ENCODE peak calls at places on chromosomes 5 and 9, in four cellular contexts. One of them, this sample, is unnamed.

GRCh38 chr5:131460867-131461572 is 174.0 kb downstream of the RAPGEF6 start:
- DNase-seq in fibroblast of lung: no peak
- DNase-seq in brain microvascular endothelial cell: peak; percentile 36
- DNase-seq in RWPE1: no peak
- DNase-seq in this sample: peak; percentile 32

GRCh38 chr9:68747043-68747533 is 42.0 kb downstream of the PIP5K1B start:
- DNase-seq in brain microvascular endothelial cell: no peak
- DNase-seq in RWPE1: peak; percentile 8
- DNase-seq in fibroblast of lung: no peak
- DNase-seq in this sample: no peak

GRCh38 chr9:124414612-124415011 is 630 bp downstream of the PSMB7 start:
- DNase-seq in brain microvascular endothelial cell: no peak
- DNase-seq in fibroblast of lung: no peak
- DNase-seq in RWPE1: no peak
- DNase-seq in this sample: no peak

GRCh38 chr5:83487155-83487554 is 15.6 kb downstream of the VCAN start:
- DNase-seq in fibroblast of lung: peak; percentile 25
- DNase-seq in brain microvascular endothelial cell: no peak
- DNase-seq in RWPE1: no peak
- DNase-seq in this sample: no peak

GRCh38 chr9:98374385-98375051 is 119.1 kb upstream of the TBC1D2 start:
- DNase-seq in fibroblast of lung: peak; percentile 89
- DNase-seq in RWPE1: peak; percentile 52
- DNase-seq in brain microvascular endothelial cell: peak; percentile 95
- DNase-seq in this sample: peak; percentile 72

GRCh38 chr9:129889461-129889935 is 54.2 kb downstream of the USP20 start:
- DNase-seq in RWPE1: no peak
- DNase-seq in brain microvascular endothelial cell: no peak
- DNase-seq in fibroblast of lung: no peak
- DNase-seq in this sample: no peak

GRCh38 chr5:172837640-172838039 is 3.6 kb downstream of the ERGIC1 start:
- DNase-seq in fibroblast of lung: no peak
- DNase-seq in RWPE1: no peak
- DNase-seq in brain microvascular endothelial cell: no peak
- DNase-seq in this sample: no peak

GRCh38 chr9:109035684-109036423 is 22.6 kb upstream of the CTNNAL1 start:
- DNase-seq in RWPE1: peak; percentile 92
- DNase-seq in fibroblast of lung: peak; percentile 78
- DNase-seq in brain microvascular endothelial cell: peak; percentile 52
- DNase-seq in this sample: peak; percentile 92

GRCh38 chr5:167147879-167148278 is 1143.6 kb upstream of the WWC1 start:
- DNase-seq in fibroblast of lung: no peak
- DNase-seq in RWPE1: no peak
- DNase-seq in brain microvascular endothelial cell: peak; percentile 3
- DNase-seq in this sample: no peak

GRCh38 chr5:159972538-159973362 is 36.2 kb upstream of the TTC1 start:
- DNase-seq in brain microvascular endothelial cell: no peak
- DNase-seq in fibroblast of lung: no peak
- DNase-seq in RWPE1: no peak
- DNase-seq in this sample: no peak

GRCh38 chr9:135718616-135719015 is 16.6 kb downstream of the KCNT1 start:
- DNase-seq in RWPE1: peak; percentile 45
- DNase-seq in fibroblast of lung: no peak
- DNase-seq in brain microvascular endothelial cell: peak; percentile 6
- DNase-seq in this sample: no peak

GRCh38 chr9:88691096-88691495 is 156.1 kb downstream of the NXNL2 start:
- DNase-seq in fibroblast of lung: no peak
- DNase-seq in RWPE1: no peak
- DNase-seq in brain microvascular endothelial cell: no peak
- DNase-seq in this sample: no peak

GRCh38 chr9:33843312-33843950 is 26.5 kb downstream of the UBE2R2 start:
- DNase-seq in brain microvascular endothelial cell: no peak
- DNase-seq in RWPE1: no peak
- DNase-seq in fibroblast of lung: no peak
- DNase-seq in this sample: no peak

GRCh38 chr9:121388140-121388925 is 18.3 kb upstream of the STOM start:
- DNase-seq in fibroblast of lung: no peak
- DNase-seq in brain microvascular endothelial cell: peak; percentile 19
- DNase-seq in RWPE1: no peak
- DNase-seq in this sample: no peak

GRCh38 chr9:72149231-72149975 is at the start of gene GDA:
- DNase-seq in fibroblast of lung: no peak
- DNase-seq in RWPE1: peak; percentile 42
- DNase-seq in brain microvascular endothelial cell: no peak
- DNase-seq in this sample: no peak
- TF ChIP-seq CTCF in fibroblast of lung: no peak
- TF ChIP-seq CTCF in RWPE1: no peak
- TF ChIP-seq CTCF in brain microvascular endothelial cell: no peak
- TF ChIP-seq CTCF in this sample: no peak

GRCh38 chr9:128323192-128323730 is 622 bp downstream of the COQ4 start:
- DNase-seq in RWPE1: no peak
- DNase-seq in fibroblast of lung: peak; percentile 63
- DNase-seq in brain microvascular endothelial cell: peak; percentile 31
- DNase-seq in this sample: peak; percentile 35
- TF ChIP-seq CTCF in RWPE1: no peak
- TF ChIP-seq CTCF in fibroblast of lung: no peak
- TF ChIP-seq CTCF in brain microvascular endothelial cell: no peak
- TF ChIP-seq CTCF in this sample: no peak

DNA sequence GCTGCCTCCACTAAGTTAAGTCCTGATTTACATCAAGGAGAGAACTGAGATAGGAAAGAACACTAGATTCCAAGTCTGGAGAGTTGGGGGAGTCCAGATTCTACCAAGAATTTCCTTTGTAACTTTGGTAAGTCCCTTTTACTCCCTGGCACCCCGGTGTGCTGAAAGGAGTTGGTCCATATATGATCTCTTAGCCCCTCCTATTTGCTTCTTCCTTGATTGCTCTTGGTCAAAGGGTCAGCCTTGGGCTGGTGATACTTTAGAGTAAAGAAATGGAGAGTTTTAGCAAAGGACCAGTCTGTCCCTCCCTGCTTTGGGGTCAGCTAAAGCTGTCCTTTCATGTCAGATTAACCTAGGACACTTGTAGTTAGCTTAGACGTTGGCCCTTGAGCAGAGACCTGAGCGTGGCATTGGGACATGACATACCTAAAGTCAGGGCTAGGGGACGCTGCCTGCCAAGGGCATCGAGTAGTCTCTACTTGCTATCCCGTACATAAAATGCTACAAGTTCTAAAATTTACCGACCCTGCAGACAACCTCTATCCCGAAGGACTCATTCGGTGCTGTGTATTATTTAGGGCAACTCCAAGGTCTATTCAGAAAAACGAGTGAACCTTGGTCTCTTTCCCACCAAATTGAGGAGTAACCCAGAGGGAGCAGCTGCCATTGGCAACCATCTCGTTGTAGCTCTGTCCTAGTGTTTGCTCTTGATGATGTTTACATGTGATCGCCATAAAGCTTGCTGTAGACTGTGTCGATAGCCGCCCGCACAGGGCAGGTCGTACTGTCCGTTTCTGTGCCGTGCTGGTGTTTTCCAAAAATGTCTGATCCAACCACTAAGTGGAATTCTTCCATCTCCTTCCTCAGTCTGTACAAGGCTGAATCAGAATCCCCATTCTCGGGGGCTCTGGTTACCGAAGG is 94.3 kb downstream of the PDE6A start:
- DNase-seq in brain microvascular endothelial cell: no peak
- DNase-seq in fibroblast of lung: no peak
- DNase-seq in RWPE1: no peak
- DNase-seq in this sample: no peak
- TF ChIP-seq CTCF in brain microvascular endothelial cell: no peak
- TF ChIP-seq CTCF in fibroblast of lung: no peak
- TF ChIP-seq CTCF in RWPE1: no peak
- TF ChIP-seq CTCF in this sample: no peak

GRCh38 chr9:22452415-22453010 is 5.9 kb downstream of the DMRTA1 start:
- DNase-seq in fibroblast of lung: peak; percentile 44
- DNase-seq in brain microvascular endothelial cell: peak; percentile 61
- DNase-seq in RWPE1: no peak
- DNase-seq in this sample: peak; percentile 56

GRCh38 chr9:22446589-22446949 is at the start of gene DMRTA1:
- DNase-seq in brain microvascular endothelial cell: peak; percentile 51
- DNase-seq in RWPE1: peak; percentile 93
- DNase-seq in fibroblast of lung: peak; percentile 34
- DNase-seq in this sample: peak; percentile 85

GRCh38 chr9:22447607-22448305 is 1.1 kb downstream of the DMRTA1 start:
- DNase-seq in fibroblast of lung: no peak
- DNase-seq in brain microvascular endothelial cell: no peak
- DNase-seq in RWPE1: no peak
- DNase-seq in this sample: peak; percentile 17

GRCh38 chr9:22446950-22447606 is 454 bp downstream of the DMRTA1 start:
- DNase-seq in RWPE1: peak; percentile 44
- DNase-seq in fibroblast of lung: peak; percentile 22
- DNase-seq in brain microvascular endothelial cell: peak; percentile 24
- DNase-seq in this sample: peak; percentile 38
- TF ChIP-seq CTCF in RWPE1: peak; percentile 69
- TF ChIP-seq CTCF in fibroblast of lung: no peak
- TF ChIP-seq CTCF in brain microvascular endothelial cell: peak; percentile 26
- TF ChIP-seq CTCF in this sample: peak; percentile 27

DNA sequence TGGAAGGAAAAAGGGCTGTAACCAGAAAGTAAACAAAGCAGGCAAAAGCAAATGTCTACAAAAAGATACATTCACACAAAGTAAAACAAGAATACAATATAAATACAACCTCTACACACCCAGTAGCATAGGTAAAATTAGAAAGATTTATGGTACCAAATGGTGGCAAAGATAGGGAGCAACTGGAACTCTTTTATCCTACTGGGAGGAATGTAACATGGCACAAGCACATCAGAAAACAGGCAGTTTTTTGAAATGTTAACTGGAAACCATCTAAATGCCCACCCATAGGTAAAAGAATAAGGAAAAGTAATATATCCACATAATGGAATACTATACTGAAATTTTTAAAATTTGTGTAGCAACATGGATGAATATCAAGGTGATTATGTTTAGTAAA is 8.7 kb upstream of the ARL14EPL start:
- DNase-seq in fibroblast of lung: no peak
- DNase-seq in RWPE1: no peak
- DNase-seq in brain microvascular endothelial cell: no peak
- DNase-seq in this sample: no peak
- TF ChIP-seq CTCF in fibroblast of lung: peak; percentile 26
- TF ChIP-seq CTCF in RWPE1: no peak
- TF ChIP-seq CTCF in brain microvascular endothelial cell: no peak
- TF ChIP-seq CTCF in this sample: no peak

DNA sequence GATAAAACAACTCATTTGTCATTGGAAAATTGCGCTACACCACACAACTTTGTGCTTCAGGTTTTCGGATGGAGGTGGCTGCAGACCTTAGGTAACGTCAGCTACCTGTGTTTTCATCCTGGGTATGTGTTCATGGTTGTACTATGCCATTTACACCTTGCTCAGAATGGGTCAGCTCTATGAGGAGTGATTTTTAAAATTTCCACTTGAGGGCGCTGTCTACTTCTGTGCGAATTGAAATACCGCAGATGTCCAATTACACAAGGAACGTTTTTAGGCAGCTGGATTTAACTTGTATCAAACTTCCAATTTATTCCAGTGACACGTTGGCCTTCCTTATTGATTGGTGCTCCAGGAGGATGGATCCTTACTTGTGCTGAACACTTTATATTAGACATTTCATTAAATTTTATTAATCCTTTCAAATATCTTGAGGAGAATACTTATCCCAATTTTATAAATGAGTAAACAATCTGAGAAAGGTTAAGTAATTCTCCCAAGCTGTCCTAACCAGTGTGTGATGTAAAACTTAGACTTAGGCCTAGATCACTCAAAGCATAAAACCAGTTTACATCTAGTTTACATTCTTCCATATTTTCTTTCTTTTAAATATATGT is 23.4 kb downstream of the DMRTA1 start:
- DNase-seq in fibroblast of lung: peak; percentile 41
- DNase-seq in RWPE1: peak; percentile 50
- DNase-seq in brain microvascular endothelial cell: peak; percentile 36
- DNase-seq in this sample: peak; percentile 49
- TF ChIP-seq CTCF in fibroblast of lung: peak; percentile 67
- TF ChIP-seq CTCF in RWPE1: peak; percentile 90
- TF ChIP-seq CTCF in brain microvascular endothelial cell: peak; percentile 74
- TF ChIP-seq CTCF in this sample: peak; percentile 68

GRCh38 chr9:78424299-78424698 is 127.4 kb downstream of the PSAT1 start:
- DNase-seq in fibroblast of lung: no peak
- DNase-seq in RWPE1: no peak
- DNase-seq in brain microvascular endothelial cell: no peak
- DNase-seq in this sample: no peak
- TF ChIP-seq CTCF in fibroblast of lung: no peak
- TF ChIP-seq CTCF in RWPE1: no peak
- TF ChIP-seq CTCF in brain microvascular endothelial cell: no peak
- TF ChIP-seq CTCF in this sample: no peak

DNA sequence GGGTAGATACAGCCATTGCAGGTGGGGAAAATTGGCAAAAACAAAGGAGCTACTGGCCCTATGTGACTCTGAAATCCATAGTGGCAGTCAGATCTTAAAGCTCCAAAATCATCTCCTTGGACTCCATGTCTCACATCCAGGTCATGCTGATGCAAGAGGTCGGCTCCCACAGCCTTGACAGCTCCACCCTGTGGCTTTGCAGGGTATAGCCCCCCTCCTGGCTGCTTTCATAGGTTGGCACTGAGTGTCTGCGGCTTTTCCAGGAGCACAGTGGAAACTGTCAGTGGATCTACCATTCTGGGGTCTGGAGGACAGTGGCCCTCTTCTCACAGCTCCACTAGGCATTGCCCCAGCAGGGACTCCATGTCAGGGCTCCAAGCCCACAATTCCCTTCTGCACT is 1190.1 kb downstream of the CDH12 start:
- DNase-seq in RWPE1: no peak
- DNase-seq in brain microvascular endothelial cell: no peak
- DNase-seq in fibroblast of lung: no peak
- DNase-seq in this sample: no peak
- TF ChIP-seq CTCF in RWPE1: no peak
- TF ChIP-seq CTCF in brain microvascular endothelial cell: peak; percentile 9
- TF ChIP-seq CTCF in fibroblast of lung: no peak
- TF ChIP-seq CTCF in this sample: no peak

GRCh38 chr5:138745268-138745667 is 8.0 kb upstream of the CTNNA1 start:
- DNase-seq in RWPE1: no peak
- DNase-seq in fibroblast of lung: no peak
- DNase-seq in brain microvascular endothelial cell: no peak
- DNase-seq in this sample: no peak
- TF ChIP-seq CTCF in RWPE1: no peak
- TF ChIP-seq CTCF in fibroblast of lung: no peak
- TF ChIP-seq CTCF in brain microvascular endothelial cell: no peak
- TF ChIP-seq CTCF in this sample: no peak

This sample was measured in astrocyte of the spinal cord.